ENCODE peak calls at places on chromosomes 3 and 15, in six cellular contexts. S is left ventricle myocardium inferior, Q is thoracic aorta, C is lung, M is uterus, X is AG04450. D is an unnamed sample.

GRCh38 chr3:17032407-17033034 is 147.8 kb downstream of the PLCL2 start:
- DNase-seq in Q (no peak), X (no peak), M (no peak), S (no peak), C (no peak), D (no peak)

GRCh38 chr3:182067423-182067822 is 355.7 kb downstream of the SOX2 start:
- DNase-seq in S (no peak), M (no peak), Q (no peak), X (no peak), C (no peak), D (no peak)

GRCh38 chr3:134161817-134162396 is 88.8 kb downstream of the RYK start:
- DNase-seq in S (no peak), C (no peak), M (no peak), Q (no peak), X (no peak), D (peak)

GRCh38 chr3:99760602-99761001 is 57.1 kb upstream of the CMSS1 start:
- DNase-seq in C (no peak), M (peak), S (no peak), X (no peak), Q (no peak), D (no peak)

GRCh38 chr3:127064391-127065137 is 81.6 kb downstream of the PLXNA1 start:
- DNase-seq in C (no peak), Q (no peak), X (no peak), S (no peak), M (no peak), D (no peak)

GRCh38 chr3:20054549-20054987 is 14.3 kb downstream of the KAT2B start:
- DNase-seq in Q (peak), X (no peak), M (no peak), S (no peak), C (peak), D (no peak)

GRCh38 chr15:73637527-73637926 is 4.3 kb upstream of the NPTN start:
- DNase-seq in Q (no peak), X (no peak), S (no peak), C (no peak), M (no peak), D (no peak)

GRCh38 chr3:5290915-5291314 is 103.4 kb downstream of the EDEM1 start:
- DNase-seq in X (no peak), M (no peak), S (no peak), C (no peak), Q (no peak), D (no peak)

GRCh38 chr3:159854500-159855124 is 134.0 kb upstream of the IL12A start:
- DNase-seq in C (no peak), M (no peak), S (no peak), X (peak), Q (no peak), D (no peak)

GRCh38 chr3:183949690-183950089 is 65.0 kb upstream of the PARL start:
- DNase-seq in Q (no peak), M (no peak), S (no peak), X (no peak), C (no peak), D (no peak)

GRCh38 chr15:99677540-99678134 is 55.6 kb downstream of the LYSMD4 start:
- DNase-seq in X (no peak), S (no peak), M (no peak), Q (no peak), C (no peak), D (no peak)

DNA sequence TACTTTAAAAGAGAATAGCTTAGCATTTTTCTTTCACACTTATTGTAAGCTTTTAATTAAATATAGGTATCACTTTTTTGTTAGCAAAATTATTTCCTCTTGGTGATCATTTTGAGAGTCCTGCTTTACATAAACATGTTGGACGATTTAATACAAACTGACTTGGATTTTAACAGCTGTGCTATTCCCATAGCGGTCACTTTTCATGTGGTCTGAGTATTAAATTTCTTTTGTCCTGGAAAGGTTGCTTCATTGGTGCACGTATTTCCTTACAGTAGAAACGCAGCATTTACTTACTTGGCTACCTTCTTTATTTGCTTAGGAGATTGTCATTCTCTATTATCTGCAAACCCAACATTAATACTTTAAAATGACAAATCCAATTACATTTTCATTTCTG is 109.4 kb downstream of the ATG7 start:
- DNase-seq in C (no peak), M (no peak), X (no peak), Q (no peak), S (no peak), D (no peak)
- H3K27ac ChIP-seq in C (no peak), M (no peak), X (no peak), Q (no peak), S (no peak), D (no peak)

DNA sequence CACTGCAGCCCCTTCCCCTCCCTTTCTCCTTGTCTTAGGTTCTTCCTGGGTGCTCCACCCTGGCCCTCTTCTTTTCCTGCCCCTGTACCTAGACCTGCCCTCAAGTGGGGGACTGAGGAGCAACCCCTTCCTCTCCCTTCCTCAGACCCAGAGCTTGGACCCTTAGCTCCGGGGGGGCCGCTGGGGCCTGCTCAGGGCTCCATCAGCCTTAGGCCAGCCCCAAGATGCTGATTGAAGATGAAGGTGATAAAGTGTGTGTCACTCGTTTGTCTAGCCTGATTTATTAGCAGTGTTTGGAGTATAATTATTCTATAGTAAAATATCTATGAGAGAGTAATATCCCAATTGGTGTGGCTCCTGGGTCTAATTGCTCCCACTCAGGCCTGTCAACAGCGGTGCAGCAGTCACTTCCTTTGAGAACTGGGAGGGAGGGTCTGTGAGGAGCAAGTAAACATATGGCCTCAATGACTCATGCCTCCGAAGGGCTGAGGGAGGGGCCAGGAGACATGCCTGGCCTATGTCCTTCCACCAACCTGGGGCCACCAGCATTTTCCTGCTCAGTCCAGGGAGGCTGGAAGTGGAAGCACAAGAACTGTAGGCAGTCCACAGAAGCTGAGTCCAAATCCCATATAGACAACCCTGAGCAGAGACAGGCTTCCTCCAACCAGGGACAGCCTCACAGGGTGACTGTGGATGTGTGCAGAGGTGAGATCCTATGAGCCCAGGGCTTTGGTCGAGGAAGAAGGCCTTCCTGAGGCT is 123.2 kb downstream of the DNAJB8 start:
- DNase-seq in M (no peak), S (no peak), C (no peak), Q (no peak), X (peak), D (peak)
- H3K27ac ChIP-seq in M (peak), S (no peak), C (no peak), Q (no peak), X (no peak), D (no peak)

GRCh38 chr3:154132777-154133375 is 11.7 kb downstream of the ARHGEF26 start:
- DNase-seq in Q (no peak), S (no peak), M (no peak), X (no peak), C (no peak), D (no peak)
- H3K27ac ChIP-seq in Q (no peak), S (no peak), M (no peak), X (no peak), C (no peak), D (no peak)

GRCh38 chr3:186940965-186941364 is 10.6 kb downstream of the ST6GAL1 start:
- DNase-seq in C (peak), Q (peak), X (no peak), S (peak), M (peak), D (peak)
- H3K27ac ChIP-seq in C (peak), Q (peak), X (no peak), S (peak), M (peak), D (no peak)

D was measured in endodermal cell.